ENCODE peak calls at places on chromosomes 1 and 21, in four cellular contexts. O is suprapubic skin, E is right lobe of liver, N is testis. X is an unnamed sample.

GRCh38 chr1:180040034-180040433 is 85.4 kb downstream of the CEP350 start:
- DNase-seq in E (no peak), O (no peak), N (no peak), X (no peak)

GRCh38 chr1:165793951-165794350 is 25.3 kb upstream of the TMCO1 start:
- DNase-seq in N (no peak), E (no peak), O (no peak), X (no peak)

GRCh38 chr1:15525043-15525958 is 1.3 kb upstream of the CASP9 start:
- DNase-seq in E (no peak), N (peak; percentile 25), O (peak; percentile 100), X (no peak)

GRCh38 chr1:62841587-62842169 is 57.7 kb downstream of the ATG4C start:
- DNase-seq in E (no peak), O (no peak), N (no peak), X (no peak)

GRCh38 chr1:28917757-28918118 is 3.4 kb downstream of the EPB41 start:
- DNase-seq in N (no peak), E (no peak), O (no peak), X (no peak)

GRCh38 chr1:109399326-109399957 is 1.7 kb upstream of the SORT1 start:
- DNase-seq in E (no peak), O (no peak), N (peak; percentile 46), X (no peak)

GRCh38 chr1:201260236-201260591 is 23.1 kb upstream of the PKP1 start:
- DNase-seq in E (no peak), N (no peak), O (no peak), X (peak; percentile 20)

GRCh38 chr1:19310061-19310460 is 1.9 kb downstream of the AKR7A2 start:
- DNase-seq in E (no peak), O (no peak), N (no peak), X (no peak)

GRCh38 chr21:28447453-28447852 is 545.2 kb downstream of the LTN1 start:
- DNase-seq in N (no peak), O (no peak), E (no peak), X (no peak)

GRCh38 chr1:243433737-243434370 is 178.0 kb downstream of the SDCCAG8 start:
- DNase-seq in N (no peak), E (no peak), O (no peak), X (no peak)

GRCh38 chr1:174954686-174955669 is 44.8 kb upstream of the CACYBP start:
- DNase-seq in E (no peak), O (no peak), N (no peak), X (no peak)

GRCh38 chr1:61605607-61606321 is 119.2 kb downstream of the TM2D1 start:
- DNase-seq in O (no peak), E (no peak), N (no peak), X (no peak)

GRCh38 chr1:100423832-100424337 is 71.6 kb downstream of the CDC14A start:
- DNase-seq in O (no peak), E (no peak), N (no peak), X (no peak)

GRCh38 chr21:25515484-25516405 is 91.5 kb downstream of the MRPL39 start:
- DNase-seq in E (no peak), N (no peak), O (no peak), X (no peak)

GRCh38 chr1:117060441-117061317 is 553 bp downstream of the TTF2 start:
- DNase-seq in E (peak; percentile 47), O (no peak), N (peak; percentile 50), X (no peak)

GRCh38 chr1:23590058-23590783 is 30.9 kb upstream of the ID3 start:
- DNase-seq in E (no peak), N (no peak), O (no peak), X (no peak)

GRCh38 chr1:14095001-14095400 is 395.0 kb downstream of the PRDM2 start:
- DNase-seq in E (no peak), N (no peak), O (no peak), X (no peak)

GRCh38 chr1:70008658-70009057 is 196.7 kb downstream of the LRRC40 start:
- DNase-seq in O (no peak), E (no peak), N (no peak), X (no peak)

GRCh38 chr21:45555557-45556301 is 13.5 kb upstream of the SLC19A1 start:
- DNase-seq in N (peak; percentile 78), E (peak; percentile 87), O (peak; percentile 86), X (peak; percentile 66)

GRCh38 chr1:115670476-115671175 is 28.9 kb downstream of the VANGL1 start:
- DNase-seq in E (no peak), N (no peak), O (no peak), X (no peak)

GRCh38 chr1:10968411-10968826 is 44.0 kb upstream of the TARDBP start:
- DNase-seq in N (peak; percentile 43), E (no peak), O (no peak), X (no peak)

GRCh38 chr1:47031059-47031458 is 7.6 kb downstream of the CYP4X1 start:
- DNase-seq in N (no peak), O (no peak), E (no peak), X (peak; percentile 39)

GRCh38 chr1:117173006-117173405 is 37.7 kb downstream of the VTCN1 start:
- DNase-seq in O (no peak), E (no peak), N (no peak), X (no peak)

GRCh38 chr1:208185801-208186201 is 58.4 kb downstream of the PLXNA2 start:
- DNase-seq in E (no peak), O (no peak), N (no peak), X (no peak)

GRCh38 chr1:4172659-4173599 is 272.9 kb upstream of the C1orf174 start:
- DNase-seq in N (peak; percentile 42), O (peak; percentile 15), E (no peak), X (peak; percentile 13)

GRCh38 chr1:232066521-232066920 is 439.9 kb downstream of the DISC1 start:
- DNase-seq in N (no peak), E (no peak), O (no peak), X (no peak)

GRCh38 chr21:43953028-43953427 is 59.1 kb upstream of the TRAPPC10 start:
- DNase-seq in O (no peak), E (no peak), N (no peak), X (no peak)

GRCh38 chr1:216531308-216532239 is 108.3 kb upstream of the USH2A start:
- DNase-seq in E (no peak), O (no peak), N (peak; percentile 21), X (no peak)

GRCh38 chr1:76053021-76053420 is 21.5 kb upstream of the ST6GALNAC3 start:
- DNase-seq in E (no peak), N (no peak), O (no peak), X (no peak)

GRCh38 chr1:225762444-225762843 is 15.2 kb upstream of the SRP9 start:
- DNase-seq in E (no peak), N (no peak), O (peak; percentile 38), X (no peak)

GRCh38 chr1:30810416-30811105 is 53.0 kb upstream of the LAPTM5 start:
- DNase-seq in N (no peak), E (no peak), O (no peak), X (peak; percentile 25)

GRCh38 chr21:32248616-32249550 is 30.0 kb downstream of the MIS18A start:
- DNase-seq in E (no peak), O (no peak), N (no peak), X (no peak)

GRCh38 chr1:220734571-220735326 is 13.4 kb upstream of the MTARC2 start:
- DNase-seq in O (no peak), E (no peak), N (no peak), X (no peak)

GRCh38 chr1:93779540-93780121 is 98.0 kb upstream of the BCAR3 start:
- DNase-seq in E (no peak), N (no peak), O (no peak), X (peak; percentile 81)

GRCh38 chr21:45985471-45986315 is 4.1 kb downstream of the COL6A1 start:
- DNase-seq in O (peak; percentile 62), E (peak; percentile 17), N (no peak), X (no peak)

GRCh38 chr1:146021622-146022402 is at the start of gene HJV:
- DNase-seq in E (peak; percentile 41), N (no peak), O (no peak), X (no peak)
- H3K27ac ChIP-seq in E (peak within 1 kb of the TSS; percentile 89), N (no peak within 1 kb of the TSS), O (no peak within 1 kb of the TSS), X (no peak within 1 kb of the TSS)

DNA sequence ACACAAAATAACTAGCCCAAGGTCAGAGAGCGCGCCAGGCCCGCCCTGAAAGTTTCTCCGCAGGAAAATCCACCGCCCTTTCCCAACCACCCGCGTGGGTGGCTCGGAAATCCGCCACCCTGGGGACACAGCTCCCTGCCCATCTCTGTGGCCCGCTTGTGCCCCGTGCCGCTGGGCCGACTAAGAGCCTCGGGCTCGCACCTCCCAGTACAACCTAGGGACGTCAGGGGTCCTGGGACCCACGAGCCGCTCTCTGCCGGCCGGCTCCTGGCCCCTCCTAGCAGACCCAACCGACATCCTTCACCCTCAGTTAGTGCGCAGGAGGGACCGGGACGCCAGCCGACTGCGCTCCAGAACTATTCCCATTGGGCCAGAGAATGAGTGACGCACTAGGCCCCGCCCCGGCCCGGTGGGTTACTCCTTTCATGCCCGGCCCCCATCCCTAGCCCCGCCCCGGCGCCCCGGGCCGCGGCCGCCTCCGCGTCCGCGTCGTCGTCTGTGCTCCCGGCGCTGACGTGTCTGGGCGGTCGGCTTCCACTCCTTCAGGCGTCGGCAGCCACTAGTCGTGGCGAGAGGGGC is 396 bp upstream of the UAP1 start:
- DNase-seq in E (peak; percentile 99), O (peak; percentile 99), N (peak; percentile 99), X (peak; percentile 97)
- TF ChIP-seq POLR2A in E (no peak), O (peak; percentile 50), N (no peak), X (peak; percentile 62)

GRCh38 chr1:245687636-245688535 is 533.1 kb downstream of the KIF26B start:
- DNase-seq in E (no peak), N (no peak), O (no peak), X (no peak)
- TF ChIP-seq CTCF in E (no peak), N (no peak), O (no peak), X (no peak)

DNA sequence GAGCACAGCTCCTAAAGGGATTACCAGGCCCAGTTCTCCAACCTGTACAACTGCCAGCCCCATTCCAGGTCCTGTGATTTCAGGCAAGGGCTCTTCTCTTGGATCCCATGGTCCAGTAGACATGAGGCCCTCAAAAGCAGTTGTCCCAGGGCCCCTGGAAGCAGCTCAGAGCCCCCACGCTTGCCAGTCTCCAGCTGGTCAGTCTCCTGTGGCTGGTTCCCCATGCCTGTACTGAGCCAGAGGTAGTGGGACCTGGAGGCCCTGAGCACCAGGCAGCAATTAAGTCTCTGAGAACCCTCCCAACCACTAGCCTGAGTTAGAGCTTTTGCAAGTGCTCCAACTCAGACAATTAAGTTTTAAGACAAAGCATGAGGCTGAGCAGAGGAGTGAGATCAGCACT is 36.9 kb downstream of the CDC42BPA start:
- DNase-seq in E (no peak), N (no peak), O (no peak), X (no peak)
- H3K27ac ChIP-seq in E (no peak overlapping the region), N (no peak overlapping the region), O (no peak overlapping the region), X (no peak overlapping the region)

GRCh38 chr1:53238197-53239155 is at the start of gene MAGOH:
- DNase-seq in E (peak; percentile 94), N (peak; percentile 96), O (peak; percentile 96), X (peak; percentile 90)
- TF ChIP-seq POLR2A in E (peak; percentile 68), N (no peak), O (peak; percentile 84), X (peak; percentile 66)

X was measured in breast epithelium.